ENCODE peak calls at places on chromosomes 6 and 20, in four cellular contexts. E is brain pericyte, Q is NCI-H1092 treated with DMSO at 0.1 percent for 48 hours, H is thyroid gland. W is an unnamed sample.

GRCh38 chr20:856361-856775 is 22.9 kb downstream of the FAM110A start:
- DNase-seq in E (no peak), Q (no peak), H (peak), W (no peak)

GRCh38 chr6:79335133-79335674 is 100.7 kb upstream of the HMGN3 start:
- DNase-seq in Q (no peak), H (no peak), E (no peak), W (no peak)

GRCh38 chr20:8647868-8648495 is 420.9 kb upstream of the PLCB4 start:
- DNase-seq in Q (no peak), E (no peak), H (no peak), W (no peak)

GRCh38 chr20:50692553-50692933 is 1.2 kb upstream of the RIPOR3 start:
- DNase-seq in E (no peak), H (no peak), Q (no peak), W (no peak)

GRCh38 chr6:82862543-82862942 is 203.1 kb downstream of the UBE3D start:
- DNase-seq in H (no peak), E (no peak), Q (no peak), W (no peak)

GRCh38 chr20:53786445-53787267 is 193.0 kb upstream of the ZNF217 start:
- DNase-seq in Q (no peak), E (no peak), H (no peak), W (peak)

GRCh38 chr20:45449528-45449927 is 20.0 kb upstream of the WFDC2 start:
- DNase-seq in E (no peak), H (no peak), Q (no peak), W (no peak)

GRCh38 chr6:154123567-154123966 is 84.5 kb downstream of the OPRM1 start:
- DNase-seq in Q (no peak), H (no peak), E (no peak), W (no peak)

GRCh38 chr6:136341367-136341766 is 51.7 kb upstream of the BCLAF1 start:
- DNase-seq in Q (no peak), H (no peak), E (no peak), W (no peak)

GRCh38 chr20:2658414-2659354 is 5.3 kb downstream of the IDH3B start:
- DNase-seq in H (no peak), Q (no peak), E (no peak), W (peak)

GRCh38 chr6:45192556-45192955 is 135.6 kb upstream of the RUNX2 start:
- DNase-seq in E (no peak), H (no peak), Q (no peak), W (no peak)

GRCh38 chr20:33796263-33796906 is 14.8 kb upstream of the CHMP4B start:
- DNase-seq in Q (no peak), H (peak), E (no peak), W (peak)

GRCh38 chr6:5693588-5693987 is 313.1 kb downstream of the NRN1 start:
- DNase-seq in Q (no peak), H (no peak), E (no peak), W (no peak)

GRCh38 chr20:45410887-45411286 is 2.8 kb downstream of the DBNDD2 start:
- DNase-seq in E (no peak), H (no peak), Q (no peak), W (no peak)

GRCh38 chr20:17654649-17655285 is 27.3 kb downstream of the RRBP1 start:
- DNase-seq in Q (no peak), H (peak), E (no peak), W (no peak)

GRCh38 chr20:47576516-47577033 is 74.9 kb downstream of the NCOA3 start:
- DNase-seq in Q (peak), H (peak), E (peak), W (peak)

GRCh38 chr6:113457156-113457555 is 400.0 kb upstream of the MARCKS start:
- DNase-seq in H (no peak), Q (no peak), E (no peak), W (no peak)

GRCh38 chr6:123520208-123520607 is 116.5 kb downstream of the TRDN start:
- DNase-seq in Q (no peak), H (no peak), E (no peak), W (no peak)

GRCh38 chr6:31396422-31397152 is 6.8 kb upstream of the MICA start:
- DNase-seq in H (peak), Q (peak), E (no peak), W (peak)

GRCh38 chr6:82072113-82072512 is 175.4 kb downstream of the IBTK start:
- DNase-seq in Q (peak), H (no peak), E (peak), W (peak)

GRCh38 chr6:3750324-3751018 is 1.0 kb downstream of the PXDC1 start:
- DNase-seq in Q (peak), H (peak), E (no peak), W (no peak)

GRCh38 chr6:28488916-28489365 is 26.7 kb downstream of the GPX6 start:
- DNase-seq in E (no peak), Q (no peak), H (no peak), W (no peak)

GRCh38 chr6:89930789-89931188 is 36.5 kb downstream of the GJA10 start:
- DNase-seq in E (no peak), Q (no peak), H (no peak), W (no peak)

GRCh38 chr6:15770347-15771143 is 107.7 kb upstream of the DTNBP1 start:
- DNase-seq in Q (no peak), E (no peak), H (no peak), W (no peak)

GRCh38 chr6:150600302-150601017 is 775 bp downstream of the PLEKHG1 start:
- DNase-seq in Q (peak), H (peak), E (no peak), W (peak)

GRCh38 chr6:26033942-26034354 is 53.3 kb upstream of the HFE start:
- DNase-seq in Q (no peak), E (no peak), H (no peak), W (no peak)

GRCh38 chr6:131379951-131380350 is 193.1 kb upstream of the ARG1 start:
- DNase-seq in Q (no peak), E (no peak), H (no peak), W (no peak)

GRCh38 chr6:147507162-147508072 is 1.1 kb upstream of the SAMD5 start:
- DNase-seq in E (no peak), Q (no peak), H (peak), W (peak)

W was measured in NCI-H510A treated with DMSO at 0.1 percent for 48 hours.